ENCODE peak calls at places on chromosomes 3 and 15, in nine cellular contexts. E is heart left ventricle, C is HCT116, W is sigmoid colon, D is IMR-90, I is body of pancreas, J is adrenal gland, G is tibial nerve, N is uterus. S is an unnamed sample. For H3K4me1, the result is how much of the 10 kb centered on the place peaks cover.

GRCh38 chr15:70195171-70195807 is 97.6 kb upstream of the TLE3 start:
- DNase-seq in E (no peak), D (no peak), C (no peak), G (no peak), W (peak), J (no peak), N (no peak), I (peak), S (no peak)

GRCh38 chr15:69718916-69719315 is 266.3 kb downstream of the RPLP1 start:
- DNase-seq in G (no peak), J (peak), E (peak), D (no peak), I (no peak), W (no peak), C (no peak), N (no peak), S (no peak)

GRCh38 chr3:64595253-64595694 is 92.5 kb downstream of the ADAMTS9 start:
- DNase-seq in I (peak), J (peak), W (peak), G (peak), E (peak), D (peak), C (no peak), N (peak), S (peak)

GRCh38 chr15:49045691-49046112 is 544 bp downstream of the SECISBP2L start:
- DNase-seq in D (peak), E (no peak), N (peak), C (no peak), G (no peak), J (no peak), W (no peak), I (no peak), S (no peak)

GRCh38 chr3:150747909-150748568 is 14.9 kb downstream of the SIAH2 start:
- DNase-seq in C (no peak), I (no peak), N (no peak), G (no peak), W (no peak), E (no peak), D (no peak), J (no peak), S (no peak)

GRCh38 chr15:52556524-52556923 is 12.3 kb downstream of the ARPP19 start:
- DNase-seq in J (no peak), I (no peak), G (no peak), N (no peak), C (no peak), D (no peak), E (no peak), W (no peak), S (no peak)

GRCh38 chr3:33426630-33427341 is 13.4 kb downstream of the UBP1 start:
- DNase-seq in E (no peak), C (no peak), G (no peak), N (no peak), W (no peak), D (no peak), I (no peak), J (no peak), S (no peak)

GRCh38 chr3:194874206-194874605 is 188.5 kb downstream of the FAM43A start:
- DNase-seq in N (no peak), C (no peak), I (no peak), D (no peak), G (no peak), W (no peak), E (no peak), J (no peak), S (no peak)

GRCh38 chr3:174540536-174540935 is 318.6 kb upstream of the NAALADL2 start:
- DNase-seq in W (no peak), J (no peak), G (no peak), C (no peak), I (no peak), D (no peak), N (no peak), E (no peak), S (no peak)

GRCh38 chr15:28019594-28020320 is 79.4 kb downstream of the OCA2 start:
- DNase-seq in D (no peak), C (no peak), J (no peak), I (no peak), G (no peak), E (no peak), W (no peak), N (no peak), S (no peak)

GRCh38 chr3:69305011-69305410 is 80.9 kb downstream of the FRMD4B start:
- DNase-seq in I (no peak), J (no peak), N (no peak), G (no peak), D (no peak), W (no peak), C (no peak), E (no peak), S (no peak)

GRCh38 chr3:12638105-12638504 is 25.8 kb downstream of the RAF1 start:
- DNase-seq in J (no peak), I (peak), C (no peak), W (no peak), E (no peak), G (no peak), N (no peak), D (peak), S (no peak)

GRCh38 chr15:51739056-51739455 is 1.6 kb upstream of the LYSMD2 start:
- DNase-seq in I (no peak), N (no peak), W (no peak), G (no peak), D (no peak), E (no peak), C (no peak), J (no peak), S (no peak)

GRCh38 chr15:28260722-28261121 is 61.3 kb downstream of the HERC2 start:
- DNase-seq in C (no peak), W (no peak), E (peak), J (no peak), I (peak), D (no peak), N (no peak), G (no peak), S (no peak)

GRCh38 chr15:65060641-65061397 is 7.0 kb downstream of the RASL12 start:
- DNase-seq in N (no peak), W (peak), D (no peak), I (no peak), C (no peak), G (peak), E (no peak), J (peak), S (no peak)

GRCh38 chr3:192174283-192174682 is 553.1 kb downstream of the FGF12 start:
- DNase-seq in N (no peak), G (no peak), E (peak), C (no peak), J (no peak), I (no peak), D (no peak), W (no peak), S (no peak)

GRCh38 chr3:38575279-38575843 is 74.1 kb downstream of the SCN5A start:
- DNase-seq in J (no peak), C (no peak), D (no peak), W (no peak), N (no peak), I (no peak), E (no peak), G (no peak), S (no peak)

GRCh38 chr15:58546066-58546591 is 114.3 kb downstream of the LIPC start:
- DNase-seq in C (no peak), G (no peak), D (no peak), W (no peak), I (no peak), N (no peak), J (no peak), E (no peak), S (no peak)

GRCh38 chr3:105527538-105527937 is 160.8 kb downstream of the ALCAM start:
- DNase-seq in C (no peak), I (no peak), E (no peak), W (no peak), D (no peak), J (no peak), N (no peak), G (no peak), S (no peak)

GRCh38 chr3:105528956-105529355 is 162.2 kb downstream of the ALCAM start:
- DNase-seq in D (no peak), C (no peak), G (no peak), N (no peak), E (no peak), I (no peak), J (no peak), W (no peak), S (no peak)

GRCh38 chr3:105523496-105523895 is 156.8 kb downstream of the ALCAM start:
- DNase-seq in W (no peak), D (peak), E (no peak), C (no peak), N (no peak), G (no peak), J (no peak), I (no peak), S (no peak)

GRCh38 chr3:105527949-105528348 is 161.2 kb downstream of the ALCAM start:
- DNase-seq in J (no peak), W (no peak), D (peak), N (no peak), I (no peak), E (no peak), G (no peak), C (peak), S (no peak)

DNA sequence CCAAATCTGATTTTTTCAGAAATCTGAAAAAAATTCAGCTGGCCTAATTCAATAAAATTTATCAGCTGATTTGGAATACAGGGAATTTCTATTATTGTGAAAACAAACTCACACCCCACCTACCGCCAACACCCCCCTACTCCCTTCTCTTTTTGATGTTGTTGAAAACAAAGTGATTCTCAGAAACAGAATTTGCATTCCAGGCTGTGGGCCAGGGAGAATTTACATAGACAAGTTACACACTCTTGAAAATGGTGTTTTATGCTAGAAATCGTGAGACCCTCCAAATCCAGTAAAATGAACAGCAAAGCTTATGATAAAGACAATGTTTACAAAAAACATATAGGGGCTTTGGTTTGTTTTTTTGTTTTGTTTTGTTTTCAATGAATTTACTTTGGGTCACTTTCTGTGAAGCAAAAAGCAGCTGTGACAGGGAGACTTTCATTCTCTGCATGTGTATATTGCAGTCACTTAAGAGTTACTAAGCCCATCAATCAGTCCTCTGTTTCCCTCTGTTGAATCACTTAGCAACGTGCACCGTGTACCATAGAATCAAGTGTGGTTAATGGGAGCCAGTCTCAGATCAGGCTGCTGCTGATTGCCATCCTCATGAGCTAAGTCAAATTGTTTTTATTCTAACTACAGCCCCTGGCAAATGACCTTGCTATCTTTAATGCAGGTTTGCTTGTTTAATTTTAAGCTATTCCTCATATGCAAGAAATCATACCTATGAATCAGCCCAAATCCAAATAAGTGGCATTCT is 159.8 kb downstream of the ALCAM start:
- DNase-seq in J (no peak), E (no peak), W (no peak), D (peak), G (no peak), C (no peak), I (no peak), N (no peak), S (no peak)
- H3K4me1 ChIP-seq in J (under half), E (under half), W (under half), D (under half), G (under half), C (under half), I (under half), N (under half), S (under half)

DNA sequence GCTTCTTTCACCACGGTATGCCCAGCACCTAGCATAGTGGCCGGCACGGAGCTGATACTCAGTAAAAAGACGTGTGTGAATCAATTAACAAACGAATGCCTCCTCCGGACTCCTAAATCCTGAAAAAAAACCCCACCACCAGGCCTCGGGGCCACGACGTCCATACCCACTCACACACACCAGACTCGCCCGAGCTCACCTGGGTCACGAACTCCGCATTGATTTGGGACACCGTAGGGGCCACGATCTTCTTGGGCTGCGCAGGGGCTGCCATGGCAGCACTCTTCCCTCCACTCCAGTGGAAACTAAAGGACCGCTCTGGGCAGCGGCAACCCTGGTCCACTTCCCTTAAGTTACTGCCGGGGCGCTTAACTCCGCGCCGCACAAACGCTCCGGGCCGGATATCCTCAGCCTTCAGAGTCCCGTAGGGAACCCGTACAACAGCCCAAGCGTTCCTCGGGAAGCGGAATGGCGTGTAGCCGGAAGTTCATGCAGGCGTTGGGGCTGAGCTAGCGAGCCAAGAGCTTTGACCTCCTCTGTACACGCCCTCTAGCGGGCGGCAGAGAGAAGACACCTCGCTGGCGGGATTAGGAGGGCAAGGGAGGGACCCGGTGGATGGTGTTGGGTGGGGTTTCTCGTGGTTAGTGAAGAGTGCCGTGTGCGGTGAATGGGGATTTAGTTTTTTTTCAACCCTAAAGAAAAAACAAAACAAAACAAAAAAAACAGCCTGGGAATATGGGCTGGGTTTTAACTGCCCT is at the start of gene AQR:
- DNase-seq in W (peak), C (peak), I (peak), G (peak), E (peak), J (peak), D (peak), N (peak), S (peak)
- TF ChIP-seq POLR2A in W (peak), C (peak), I (peak), G (peak), E (no peak), J (peak), D (peak), N (peak), S (peak)

GRCh38 chr15:22954326-22954725 is 25.8 kb downstream of the CYFIP1 start:
- DNase-seq in D (no peak), N (no peak), W (peak), E (no peak), I (no peak), J (no peak), G (no peak), C (no peak), S (no peak)
- H3K4me1 ChIP-seq in D (under half), N (under half), W (under half), E (half or more), I (half or more), J (half or more), G (half or more), C (under half), S (under half)

GRCh38 chr15:90954712-90955671 is at the start of gene RCCD1:
- DNase-seq in G (peak), W (peak), E (peak), N (peak), D (peak), J (peak), I (peak), C (peak), S (peak)
- TF ChIP-seq POLR2A in G (peak), W (peak), E (no peak), N (peak), D (peak), J (no peak), I (peak), C (peak), S (peak)